ENCODE peak calls at places on chromosomes 3 and 15, in seven cellular contexts. X is breast epithelium, N is HepG2, P is A549, U is esophagus muscularis mucosa, G is vagina, J is IMR-90. Q is an unnamed sample.

GRCh38 chr3:184015381-184016019 is 2.2 kb downstream of the ABCC5 start:
- DNase-seq in X (no peak), N (no peak), P (no peak), U (no peak), G (no peak), J (peak), Q (no peak)

GRCh38 chr3:100413619-100414018 is 12.3 kb downstream of the LNP1 start:
- DNase-seq in X (no peak), N (no peak), P (no peak), U (no peak), G (no peak), J (no peak), Q (no peak)

GRCh38 chr3:63141-63845 is 133.3 kb upstream of the CHL1 start:
- DNase-seq in X (no peak), N (peak), P (no peak), U (no peak), G (no peak), J (no peak), Q (no peak)

GRCh38 chr15:100614918-100615317 is 12.5 kb downstream of the ASB7 start:
- DNase-seq in X (no peak), N (no peak), P (no peak), U (no peak), G (no peak), J (no peak), Q (no peak)

GRCh38 chr3:61595826-61596225 is 34.5 kb downstream of the PTPRG start:
- DNase-seq in X (no peak), N (no peak), P (no peak), U (no peak), G (no peak), J (no peak), Q (no peak)

GRCh38 chr3:48157215-48157840 is 30.9 kb downstream of the CDC25A start:
- DNase-seq in X (no peak), N (no peak), P (peak), U (no peak), G (no peak), J (peak), Q (no peak)

GRCh38 chr3:126315083-126315658 is 42.0 kb downstream of the KLF15 start:
- DNase-seq in X (no peak), N (no peak), P (no peak), U (peak), G (no peak), J (no peak), Q (no peak)

GRCh38 chr3:176514297-176514696 is 683.0 kb downstream of the TBL1XR1 start:
- DNase-seq in X (no peak), N (peak), P (peak), U (no peak), G (no peak), J (peak), Q (no peak)

GRCh38 chr3:184945886-184946625 is 134.1 kb downstream of the VPS8 start:
- DNase-seq in X (no peak), N (no peak), P (no peak), U (no peak), G (no peak), J (no peak), Q (no peak)

GRCh38 chr3:176362191-176362731 is 835.0 kb downstream of the TBL1XR1 start:
- DNase-seq in X (no peak), N (no peak), P (no peak), U (no peak), G (no peak), J (no peak), Q (no peak)

GRCh38 chr15:100623301-100623700 is 20.9 kb downstream of the ASB7 start:
- DNase-seq in X (no peak), N (no peak), P (no peak), U (no peak), G (no peak), J (no peak), Q (no peak)

GRCh38 chr3:127688416-127689265 is 15.9 kb downstream of the ABTB1 start:
- DNase-seq in X (peak), N (no peak), P (no peak), U (no peak), G (no peak), J (peak), Q (peak)

GRCh38 chr3:127064391-127065137 is 81.6 kb downstream of the PLXNA1 start:
- DNase-seq in X (no peak), N (no peak), P (peak), U (no peak), G (no peak), J (peak), Q (no peak)

GRCh38 chr15:101307897-101308603 is 13.0 kb upstream of the SNRPA1 start:
- DNase-seq in X (no peak), N (no peak), P (no peak), U (no peak), G (peak), J (no peak), Q (peak)

GRCh38 chr3:160660899-160661298 is 16.1 kb upstream of the ARL14 start:
- DNase-seq in X (no peak), N (no peak), P (no peak), U (no peak), G (no peak), J (no peak), Q (no peak)

DNA sequence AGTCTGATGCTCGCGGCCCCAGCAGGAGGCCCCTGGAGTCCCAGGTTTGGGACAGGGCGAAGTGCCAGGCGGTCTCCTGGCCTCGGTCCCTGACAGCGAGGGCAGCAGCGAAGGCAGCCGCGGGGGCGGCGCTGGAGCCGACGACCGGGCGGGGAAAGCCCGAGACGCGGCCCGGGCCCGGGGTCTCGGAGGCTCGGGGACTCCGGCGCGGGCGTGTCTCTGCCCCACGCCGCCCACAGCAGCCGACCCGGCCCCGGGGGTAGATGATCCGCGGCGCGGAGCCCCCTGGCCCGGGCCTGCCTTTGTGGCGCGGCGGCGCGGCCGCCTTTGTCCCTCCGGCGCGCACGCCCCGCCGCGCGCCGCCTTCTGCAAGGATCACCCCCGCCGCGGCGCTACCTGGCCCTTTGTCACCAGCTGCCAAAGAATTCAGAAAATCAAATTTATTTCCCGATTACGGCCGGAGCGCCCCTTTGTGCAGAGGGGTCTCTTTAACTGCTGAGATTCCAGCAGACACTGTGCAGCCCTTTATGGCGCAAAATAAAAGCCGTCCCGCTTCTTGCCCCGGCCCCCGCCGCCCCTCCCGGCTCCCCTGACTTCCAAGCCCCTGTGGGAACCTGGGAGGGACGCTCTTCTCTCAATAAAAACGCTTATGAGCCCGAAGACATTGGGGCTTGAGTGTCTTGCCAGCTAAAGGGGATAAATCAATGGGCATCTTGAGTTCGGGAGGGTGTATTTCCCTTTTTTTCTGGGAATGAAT is 68.3 kb downstream of the HES1 start:
- DNase-seq in X (no peak), N (no peak), P (peak), U (no peak), G (no peak), J (no peak), Q (no peak)
- TF ChIP-seq CTCF in X (no peak), N (no peak), P (no peak), U (no peak), G (no peak), J (no peak), Q (no peak)

DNA sequence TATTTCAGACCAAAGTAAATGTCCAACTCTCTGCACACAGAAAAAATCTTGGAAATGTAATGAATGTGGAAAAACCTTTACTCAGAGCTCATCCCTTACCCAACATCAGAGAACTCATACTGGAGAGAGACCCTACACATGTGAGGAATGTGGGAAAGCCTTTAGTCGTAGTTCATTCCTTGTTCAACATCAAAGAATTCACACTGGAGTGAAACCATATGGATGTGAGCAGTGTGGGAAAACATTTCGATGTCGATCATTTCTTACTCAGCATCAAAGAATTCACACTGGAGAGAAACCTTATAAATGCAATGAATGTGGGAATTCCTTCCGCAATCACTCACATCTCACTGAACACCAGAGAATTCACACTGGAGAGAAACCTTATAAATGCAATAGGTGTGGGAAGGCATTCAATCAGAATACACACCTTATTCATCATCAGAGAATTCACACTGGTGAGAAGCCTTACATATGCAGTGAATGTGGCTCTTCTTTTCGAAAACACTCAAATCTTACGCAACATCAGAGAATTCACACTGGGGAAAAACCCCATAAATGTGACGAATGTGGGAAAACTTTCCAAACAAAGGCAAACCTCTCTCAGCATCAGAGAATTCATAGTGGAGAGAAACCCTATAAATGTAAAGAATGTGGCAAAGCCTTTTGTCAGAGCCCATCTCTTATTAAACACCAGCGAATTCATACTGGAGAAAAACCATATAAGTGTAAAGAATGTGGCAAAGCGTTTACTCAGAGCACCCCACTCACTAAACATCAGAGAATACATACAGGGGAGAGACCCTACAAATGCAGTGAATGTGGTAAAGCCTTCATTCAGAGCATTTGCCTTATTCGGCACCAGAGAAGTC is 8.0 kb upstream of the ZNF501 start:
- DNase-seq in X (no peak), N (no peak), P (no peak), U (no peak), G (no peak), J (peak), Q (no peak)
- TF ChIP-seq POLR2A in X (no peak), N (no peak), P (no peak), U (no peak), G (no peak), J (no peak), Q (no peak)

GRCh38 chr3:13927295-13927694 is 47.4 kb upstream of the WNT7A start:
- DNase-seq in X (no peak), N (peak), P (no peak), U (no peak), G (no peak), J (peak), Q (no peak)
- TF ChIP-seq CTCF in X (no peak), N (peak), P (no peak), U (no peak), G (no peak), J (no peak), Q (no peak)

DNA sequence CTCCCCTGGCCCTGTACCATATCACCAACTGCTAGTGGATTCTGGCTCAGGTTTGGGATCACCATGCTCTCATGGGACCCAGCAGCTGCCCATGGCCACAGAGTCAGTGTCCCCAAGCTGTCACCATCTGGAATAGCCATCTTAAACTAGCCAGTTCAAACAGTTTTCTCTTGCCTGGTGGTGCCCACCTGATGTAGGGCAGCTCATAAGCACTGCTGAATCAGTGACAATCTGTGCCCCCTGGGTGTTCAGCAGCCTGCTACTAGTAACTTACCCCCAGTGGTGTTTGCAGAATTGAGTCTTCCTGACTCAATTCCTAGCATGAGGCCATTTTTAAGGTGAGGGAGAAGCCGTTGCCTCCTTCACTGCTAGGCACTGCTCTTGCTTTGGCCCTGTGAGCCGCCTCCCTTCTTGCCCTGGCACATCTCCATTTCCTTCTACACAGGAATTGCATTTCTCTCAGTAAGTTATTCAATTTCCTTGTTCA is 7.9 kb downstream of the RPSA start:
- DNase-seq in X (no peak), N (no peak), P (no peak), U (no peak), G (no peak), J (no peak), Q (no peak)
- TF ChIP-seq POLR2A in X (no peak), N (peak), P (no peak), U (no peak), G (no peak), J (no peak), Q (no peak)

GRCh38 chr3:52456169-52456799 is 880 bp downstream of the NISCH start:
- DNase-seq in X (no peak), N (no peak), P (no peak), U (no peak), G (no peak), J (peak), Q (no peak)

GRCh38 chr3:52456800-52457183 is 1.4 kb downstream of the NISCH start:
- DNase-seq in X (no peak), N (no peak), P (no peak), U (no peak), G (no peak), J (no peak), Q (no peak)

GRCh38 chr3:52454235-52454937 is 545 bp upstream of the TNNC1 start:
- DNase-seq in X (no peak), N (no peak), P (no peak), U (no peak), G (no peak), J (no peak), Q (peak)

GRCh38 chr3:52454938-52455282 is 494 bp upstream of the NISCH start:
- DNase-seq in X (no peak), N (no peak), P (no peak), U (no peak), G (no peak), J (no peak), Q (no peak)

DNA sequence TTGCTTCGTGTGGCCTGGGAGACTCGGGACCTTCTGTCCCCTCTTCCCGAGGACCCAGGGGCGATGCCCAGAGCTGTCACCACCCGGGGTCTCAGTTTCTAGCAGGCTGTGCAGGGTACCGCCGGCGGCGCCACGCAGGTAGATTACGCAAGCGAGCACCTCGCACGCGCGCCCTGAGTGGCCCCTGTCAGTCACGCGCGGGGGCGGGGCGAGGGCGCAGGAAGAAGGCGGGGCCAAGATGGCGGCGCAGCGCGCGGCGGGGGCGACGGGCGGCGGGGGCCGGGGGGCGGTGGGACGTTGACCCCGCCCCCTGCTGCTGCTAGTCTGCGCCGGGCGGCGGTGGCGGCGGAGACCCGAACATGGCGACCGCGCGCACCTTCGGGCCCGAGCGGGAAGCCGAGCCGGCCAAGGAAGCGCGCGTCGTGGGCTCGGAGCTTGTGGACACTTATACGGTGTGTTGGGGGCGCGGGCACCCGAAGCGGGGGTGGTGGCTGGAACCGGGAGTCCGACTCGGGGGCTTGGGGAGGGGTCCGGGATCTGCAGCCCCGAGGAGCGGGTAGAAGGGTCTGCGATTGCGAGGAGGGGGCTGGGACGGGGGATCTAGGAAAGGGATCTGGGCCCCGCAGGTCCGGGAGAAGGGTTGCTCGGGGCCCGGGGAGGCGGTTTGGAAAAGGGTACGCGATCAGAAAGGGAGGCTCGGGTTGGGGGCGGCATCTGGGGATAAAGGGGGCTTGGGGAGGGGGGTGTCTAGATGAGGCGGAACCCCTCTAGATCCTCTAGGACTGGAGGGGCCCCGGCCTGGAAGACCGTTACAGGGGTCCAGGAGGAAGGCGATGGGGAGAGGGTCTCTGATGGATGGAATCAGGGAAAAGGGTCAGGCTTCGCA is at the start of gene NISCH:
- DNase-seq in X (peak), N (peak), P (peak), U (peak), G (no peak), J (peak), Q (peak)
- TF ChIP-seq CTCF in X (no peak), N (peak), P (no peak), U (no peak), G (no peak), J (no peak), Q (no peak)

GRCh38 chr15:73709241-73709640 is 25.1 kb downstream of the CD276 start:
- DNase-seq in X (no peak), N (no peak), P (no peak), U (no peak), G (no peak), J (no peak), Q (no peak)
- TF ChIP-seq POLR2A in X (no peak), N (no peak), P (no peak), U (no peak), G (no peak), J (no peak), Q (no peak)

GRCh38 chr3:19147905-19148767 is at the start of gene KCNH8:
- DNase-seq in X (peak), N (no peak), P (peak), U (no peak), G (no peak), J (no peak), Q (no peak)
- TF ChIP-seq CTCF in X (no peak), N (no peak), P (no peak), U (no peak), G (no peak), J (no peak), Q (no peak)

GRCh38 chr3:196075013-196075412 is 6.9 kb downstream of the TFRC start:
- DNase-seq in X (no peak), N (no peak), P (no peak), U (no peak), G (no peak), J (no peak), Q (no peak)
- TF ChIP-seq POLR2A in X (no peak), N (no peak), P (no peak), U (no peak), G (no peak), J (no peak), Q (no peak)

GRCh38 chr3:39103324-39103693 is 4.1 kb downstream of the GORASP1 start:
- DNase-seq in X (no peak), N (no peak), P (no peak), U (no peak), G (peak), J (no peak), Q (no peak)
- TF ChIP-seq CTCF in X (no peak), N (no peak), P (no peak), U (no peak), G (no peak), J (peak), Q (no peak)

DNA sequence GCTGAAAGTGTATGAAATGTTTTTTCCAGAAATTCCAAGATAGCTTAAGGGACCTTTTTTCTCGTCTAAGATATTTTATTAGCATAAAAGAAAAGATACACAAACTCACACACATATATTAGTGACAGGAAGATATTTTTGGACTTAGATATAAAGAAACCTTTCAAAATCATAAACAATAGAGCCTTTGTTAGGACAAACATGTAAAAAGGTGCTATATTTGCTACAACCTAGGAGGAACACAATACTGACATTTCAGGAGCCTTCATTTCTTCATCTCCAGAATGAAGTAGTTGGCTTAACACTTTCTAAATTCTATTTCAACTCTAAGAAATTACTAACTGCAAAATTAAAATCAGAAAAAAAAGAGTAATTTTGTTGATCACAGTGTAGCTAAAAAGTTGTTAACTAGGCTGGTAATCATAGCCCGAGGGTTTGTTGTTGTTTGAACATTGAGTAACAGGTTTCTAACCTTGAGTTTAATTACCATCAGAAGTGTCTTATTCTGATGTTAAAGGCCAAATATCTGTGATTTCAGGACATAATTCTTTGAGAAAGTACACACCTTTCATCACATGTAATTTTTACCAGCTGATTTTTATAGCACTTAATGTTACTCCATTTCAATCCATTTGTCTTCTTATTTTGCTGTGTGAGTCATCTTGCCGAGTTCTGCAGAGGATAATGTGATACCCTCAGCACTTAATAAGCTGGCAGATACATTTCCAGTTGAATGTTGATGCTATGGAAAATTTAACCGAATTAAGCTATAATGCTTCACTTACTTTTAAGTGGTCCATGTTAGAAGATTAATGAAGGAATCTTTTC is 97.3 kb downstream of the MBNL1 start:
- DNase-seq in X (no peak), N (no peak), P (no peak), U (no peak), G (no peak), J (peak), Q (no peak)
- TF ChIP-seq POLR2A in X (no peak), N (no peak), P (no peak), U (no peak), G (no peak), J (no peak), Q (no peak)

Q was measured in lower leg skin.